ENCODE peak calls at places on chromosome 11, in five cellular contexts. Z is neuronal stem cell, V is mesenchymal stem cell, O is H1, R is trophoblast cell. A is an unnamed sample.

GRCh38 chr11:20161230-20161918 is 1.1 kb upstream of the DBX1 start:
- DNase-seq in Z (no peak), V (peak; percentile 6), O (no peak), R (peak; percentile 26), A (peak; percentile 80)

GRCh38 chr11:27238811-27239210 is 124.2 kb downstream of the CCDC34 start:
- DNase-seq in Z (no peak), V (no peak), O (no peak), R (no peak), A (no peak)

GRCh38 chr11:69538840-69539239 is 57.4 kb downstream of the LINC01488 start:
- DNase-seq in Z (no peak), V (no peak), O (no peak), R (no peak), A (no peak)

GRCh38 chr11:88157401-88157800 is 17.8 kb downstream of the RAB38 start:
- DNase-seq in Z (no peak), V (no peak), O (no peak), R (no peak), A (no peak)

GRCh38 chr11:103618532-103618931 is 417.9 kb upstream of the DDI1 start:
- DNase-seq in Z (no peak), V (peak; percentile 47), O (no peak), R (no peak), A (no peak)

GRCh38 chr11:121575250-121575962 is 122.6 kb upstream of the SORL1-AS1 start:
- DNase-seq in Z (no peak), V (peak; percentile 60), O (no peak), R (peak; percentile 54), A (no peak)

GRCh38 chr11:43558556-43559127 is 121.9 kb upstream of the HSD17B12 start:
- DNase-seq in Z (no peak), V (no peak), O (no peak), R (no peak), A (no peak)

GRCh38 chr11:18853086-18853720 is 61.6 kb upstream of the PTPN5 start:
- DNase-seq in Z (no peak), V (peak; percentile 6), O (no peak), R (peak; percentile 16), A (peak; percentile 57)

GRCh38 chr11:34234086-34234740 is 123.6 kb downstream of the ABTB2 start:
- DNase-seq in Z (no peak), V (peak; percentile 78), O (peak; percentile 69), R (peak; percentile 65), A (peak; percentile 87)

GRCh38 chr11:71971676-71972075 is 27.0 kb upstream of the IL18BP start:
- DNase-seq in Z (no peak), V (no peak), O (no peak), R (no peak), A (no peak)

GRCh38 chr11:128324531-128325141 is 262.7 kb downstream of the ETS1 start:
- DNase-seq in Z (no peak), V (no peak), O (no peak), R (no peak), A (no peak)

GRCh38 chr11:101127348-101127698 is 2.3 kb downstream of the PGR start:
- DNase-seq in Z (no peak), V (no peak), O (no peak), R (no peak), A (peak; percentile 50)

GRCh38 chr11:131671764-131672163 is 301.3 kb downstream of the NTM start:
- DNase-seq in Z (no peak), V (no peak), O (peak; percentile 27), R (no peak), A (peak; percentile 84)

GRCh38 chr11:18527512-18527911 is 770 bp upstream of the TSG101 start:
- DNase-seq in Z (no peak), V (peak; percentile 59), O (no peak), R (peak; percentile 35), A (no peak)

GRCh38 chr11:104962852-104963251 is 5.5 kb downstream of the CASP4 start:
- DNase-seq in Z (no peak), V (no peak), O (no peak), R (no peak), A (no peak)

GRCh38 chr11:96155627-96156378 is 187.2 kb downstream of the MAML2 start:
- DNase-seq in Z (no peak), V (peak; percentile 100), O (no peak), R (peak; percentile 97), A (peak; percentile 51)

GRCh38 chr11:96156379-96156722 is 186.6 kb downstream of the MAML2 start:
- DNase-seq in Z (no peak), V (no peak), O (no peak), R (no peak), A (no peak)

GRCh38 chr11:96158126-96158525 is 184.9 kb downstream of the MAML2 start:
- DNase-seq in Z (no peak), V (no peak), O (no peak), R (no peak), A (no peak)

GRCh38 chr11:96159968-96160367 is 183.0 kb downstream of the MAML2 start:
- DNase-seq in Z (no peak), V (peak; percentile 56), O (no peak), R (no peak), A (no peak)

DNA sequence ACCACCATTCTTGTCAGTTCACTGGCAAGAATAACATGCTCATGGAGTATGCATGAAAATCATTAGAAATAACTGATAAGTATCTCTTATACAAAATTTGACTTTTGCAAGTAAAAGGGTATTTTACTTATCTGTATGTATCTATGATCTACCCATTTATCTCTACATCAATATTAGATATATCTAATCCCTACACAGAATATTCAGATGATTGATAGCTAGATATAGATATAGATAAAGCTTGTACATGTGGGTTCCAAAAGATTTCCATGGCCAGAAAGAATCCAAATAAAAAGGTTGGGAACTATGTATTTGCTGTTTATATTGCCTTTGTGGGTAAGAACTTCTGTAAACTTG is 185.5 kb downstream of the MAML2 start:
- DNase-seq in Z (no peak), V (no peak), O (no peak), R (no peak), A (no peak)
- H4K91ac ChIP-seq in Z (no peak overlapping the region), V (no peak overlapping the region), O (no peak overlapping the region), R (no peak overlapping the region), A (no peak overlapping the region)

DNA sequence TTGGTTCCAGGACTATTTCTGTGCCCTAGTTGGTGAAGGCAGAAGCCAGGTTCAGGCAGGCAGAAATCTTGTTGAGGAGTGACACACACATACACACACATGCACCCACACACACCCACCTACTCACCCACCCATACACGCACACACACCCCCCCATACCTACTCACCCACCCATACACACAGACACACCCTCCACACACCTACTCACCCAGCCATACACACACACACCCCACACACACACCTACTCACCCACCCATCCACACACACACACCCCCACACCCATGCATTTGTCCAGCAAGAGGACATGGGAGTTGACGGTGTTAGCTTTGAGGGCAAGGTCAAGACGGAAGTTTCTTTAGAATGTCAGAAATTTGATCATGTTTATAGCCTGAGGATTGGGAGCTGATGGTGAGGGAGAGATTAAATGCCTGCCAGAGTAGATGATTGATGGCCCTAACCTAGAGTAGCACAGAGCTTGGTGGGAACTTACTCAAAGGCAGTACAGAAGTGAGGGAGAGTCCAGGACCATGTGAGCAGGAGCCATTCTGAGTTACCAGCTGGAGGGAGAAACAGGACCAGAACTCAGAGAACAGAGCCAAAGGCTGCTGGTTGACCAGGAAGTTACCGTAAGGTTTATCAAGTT is 68.8 kb downstream of the CYB5R2 start:
- DNase-seq in Z (no peak), V (no peak), O (no peak), R (peak; percentile 33), A (no peak)
- H2BK5ac ChIP-seq in Z (no peak overlapping the region), V (no peak overlapping the region), O (no peak overlapping the region), R (peak overlapping the region; percentile 18), A (no peak overlapping the region)

GRCh38 chr11:75245356-75246005 is 4.9 kb downstream of the TPBGL start:
- DNase-seq in Z (no peak), V (no peak), O (no peak), R (no peak), A (peak; percentile 59)
- H2BK12ac ChIP-seq in Z (no peak overlapping the region), V (no peak overlapping the region), O (no peak overlapping the region), R (no peak overlapping the region), A (no peak overlapping the region)

DNA sequence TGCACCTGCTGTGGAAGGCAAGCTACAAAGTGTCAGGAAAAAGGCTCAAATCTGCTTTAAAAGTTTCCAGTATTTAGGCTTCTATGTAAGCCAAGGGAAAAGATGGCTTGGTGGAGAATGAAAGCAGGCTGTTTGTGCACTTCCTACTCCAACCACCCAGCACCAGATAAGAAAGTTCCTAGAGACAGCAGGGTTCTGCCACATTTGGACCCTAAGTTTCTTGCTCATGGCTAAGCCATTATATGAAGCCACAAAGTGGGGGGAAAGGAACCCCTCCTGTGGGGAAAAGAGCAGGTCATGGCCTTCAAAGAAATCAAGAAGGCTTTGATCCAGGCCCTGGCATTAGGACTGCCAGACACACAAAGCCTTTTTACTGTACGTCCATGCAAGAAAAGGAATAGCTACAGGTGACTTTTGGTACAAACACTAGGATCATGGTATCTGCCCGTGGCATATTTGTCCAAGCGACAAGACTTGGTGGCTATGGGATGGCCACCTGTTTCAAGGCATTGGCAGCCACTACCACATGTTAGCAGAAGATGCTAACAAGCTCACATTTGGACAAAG is 41.1 kb upstream of the GLYAT start:
- DNase-seq in Z (no peak), V (no peak), O (no peak), R (no peak), A (no peak)
- H4K91ac ChIP-seq in Z (no peak overlapping the region), V (no peak overlapping the region), O (no peak overlapping the region), R (no peak overlapping the region), A (no peak overlapping the region)

DNA sequence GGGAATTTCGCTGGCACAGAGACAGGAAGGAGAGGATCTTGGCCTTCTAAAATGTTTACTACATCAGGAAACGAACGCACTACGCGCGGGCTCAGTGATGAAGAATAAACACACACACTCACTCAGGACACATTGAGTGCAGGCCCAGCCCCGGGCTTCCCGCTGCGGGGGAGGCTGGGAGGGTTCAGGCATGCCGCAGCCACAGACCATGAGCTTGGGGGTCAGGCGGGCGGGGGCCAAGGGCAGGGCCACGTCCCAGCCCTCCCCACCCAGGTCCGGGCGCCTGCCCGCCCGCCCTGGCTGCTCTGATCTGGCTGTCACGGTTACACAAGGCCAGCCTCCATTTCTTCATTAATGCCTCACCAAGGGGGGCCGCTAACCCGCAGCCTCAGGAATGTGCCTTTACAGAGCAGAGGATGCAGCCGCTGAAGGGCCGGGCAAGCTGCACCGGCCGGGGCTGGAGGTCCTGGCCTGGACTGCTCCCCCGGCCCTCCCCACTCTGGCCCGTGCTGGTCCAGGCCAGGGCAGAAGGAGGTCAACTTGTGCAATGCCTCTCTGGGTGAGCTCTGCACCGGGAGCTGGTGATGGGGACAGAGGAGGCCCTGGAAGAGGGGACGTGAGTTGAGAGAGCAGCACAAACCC is 41.7 kb downstream of the IGF2 start:
- DNase-seq in Z (peak; percentile 80), V (peak; percentile 93), O (peak; percentile 33), R (no peak), A (peak; percentile 76)
- H2BK5ac ChIP-seq in Z (peak overlapping the region; percentile 71), V (peak overlapping the region; percentile 93), O (peak overlapping the region; percentile 83), R (no peak overlapping the region), A (no peak overlapping the region)

GRCh38 chr11:60798631-60799030 is 13.5 kb downstream of the MS4A10 start:
- DNase-seq in Z (no peak), V (no peak), O (no peak), R (no peak), A (no peak)
- H2BK12ac ChIP-seq in Z (peak overlapping the region; percentile 22), V (no peak overlapping the region), O (no peak overlapping the region), R (no peak overlapping the region), A (no peak overlapping the region)

DNA sequence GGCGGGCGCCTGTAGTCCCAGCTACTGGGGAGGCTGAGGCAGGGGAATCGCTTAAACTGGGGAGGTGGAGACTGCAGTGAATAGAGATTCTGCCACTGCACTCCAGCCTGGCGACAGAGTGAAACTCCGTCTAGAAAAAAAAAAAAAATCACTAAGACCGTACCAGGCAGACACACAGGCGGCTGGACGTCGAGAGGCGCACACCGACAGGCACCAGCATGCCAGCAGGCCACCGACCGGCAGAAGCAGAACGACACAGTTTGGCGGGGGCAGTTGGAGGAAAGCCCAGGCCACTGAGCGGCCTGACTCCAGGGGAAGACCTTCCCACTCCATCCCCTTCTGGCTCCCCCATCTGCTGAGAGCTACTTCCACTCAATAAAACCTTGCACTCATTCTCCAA is 17.5 kb downstream of the OR10D3 start:
- DNase-seq in Z (no peak), V (no peak), O (no peak), R (no peak), A (no peak)
- H4K91ac ChIP-seq in Z (no peak overlapping the region), V (no peak overlapping the region), O (no peak overlapping the region), R (no peak overlapping the region), A (no peak overlapping the region)

A was measured in H9.